ENCODE peak calls at places on chromosomes 16 and 17, in five cellular contexts. One of them, this sample, is unnamed.

GRCh38 chr16:67456383-67457140 is 24.4 kb downstream of the ATP6V0D1 start:
- DNase-seq in IMR-90: peak
- DNase-seq in mesendoderm: peak
- DNase-seq in H1: no peak
- DNase-seq in neuronal stem cell: no peak
- DNase-seq in this sample: no peak

GRCh38 chr17:2237521-2237921 is 66.1 kb downstream of the SMG6 start:
- DNase-seq in neuronal stem cell: no peak
- DNase-seq in IMR-90: no peak
- DNase-seq in mesendoderm: no peak
- DNase-seq in H1: no peak
- DNase-seq in this sample: peak

GRCh38 chr17:78342438-78343098 is 17.3 kb downstream of the SOCS3 start:
- DNase-seq in IMR-90: peak
- DNase-seq in mesendoderm: peak
- DNase-seq in H1: no peak
- DNase-seq in neuronal stem cell: no peak
- DNase-seq in this sample: peak

GRCh38 chr17:65536573-65537342 is 24.7 kb downstream of the AXIN2 start:
- DNase-seq in IMR-90: no peak
- DNase-seq in mesendoderm: no peak
- DNase-seq in neuronal stem cell: no peak
- DNase-seq in H1: no peak
- DNase-seq in this sample: no peak

GRCh38 chr17:28846231-28846630 is 3.6 kb upstream of the FAM222B start:
- DNase-seq in H1: no peak
- DNase-seq in mesendoderm: no peak
- DNase-seq in neuronal stem cell: no peak
- DNase-seq in IMR-90: no peak
- DNase-seq in this sample: no peak

GRCh38 chr16:22400899-22401298 is 26.5 kb upstream of the CDR2 start:
- DNase-seq in mesendoderm: no peak
- DNase-seq in IMR-90: no peak
- DNase-seq in H1: no peak
- DNase-seq in neuronal stem cell: no peak
- DNase-seq in this sample: no peak

GRCh38 chr16:69906838-69907301 is 44.3 kb upstream of the CLEC18A start:
- DNase-seq in neuronal stem cell: no peak
- DNase-seq in IMR-90: peak
- DNase-seq in H1: no peak
- DNase-seq in mesendoderm: no peak
- DNase-seq in this sample: peak

GRCh38 chr16:66377327-66377723 is 10.8 kb downstream of the CDH5 start:
- DNase-seq in neuronal stem cell: no peak
- DNase-seq in mesendoderm: no peak
- DNase-seq in IMR-90: no peak
- DNase-seq in H1: no peak
- DNase-seq in this sample: no peak

GRCh38 chr17:44628234-44629188 is 27.8 kb upstream of the MEIOC start:
- DNase-seq in neuronal stem cell: peak
- DNase-seq in mesendoderm: peak
- DNase-seq in IMR-90: no peak
- DNase-seq in H1: peak
- DNase-seq in this sample: peak

GRCh38 chr16:88638323-88639230 is at the start of gene IL17C:
- DNase-seq in IMR-90: no peak
- DNase-seq in neuronal stem cell: no peak
- DNase-seq in H1: no peak
- DNase-seq in mesendoderm: no peak
- DNase-seq in this sample: no peak

GRCh38 chr17:68221786-68222185 is 26.1 kb upstream of the AMZ2 start:
- DNase-seq in neuronal stem cell: no peak
- DNase-seq in H1: no peak
- DNase-seq in IMR-90: no peak
- DNase-seq in mesendoderm: no peak
- DNase-seq in this sample: no peak

GRCh38 chr17:78040561-78041400 is 82.3 kb downstream of the TNRC6C start:
- DNase-seq in IMR-90: peak
- DNase-seq in mesendoderm: no peak
- DNase-seq in H1: no peak
- DNase-seq in neuronal stem cell: no peak
- DNase-seq in this sample: no peak

GRCh38 chr16:88510091-88510719 is 57.1 kb downstream of the ZFPM1 start:
- DNase-seq in IMR-90: no peak
- DNase-seq in H1: no peak
- DNase-seq in mesendoderm: no peak
- DNase-seq in neuronal stem cell: no peak
- DNase-seq in this sample: no peak

GRCh38 chr16:50265260-50265659 is 1.1 kb upstream of the ADCY7 start:
- DNase-seq in IMR-90: peak
- DNase-seq in H1: no peak
- DNase-seq in mesendoderm: peak
- DNase-seq in neuronal stem cell: no peak
- DNase-seq in this sample: peak

GRCh38 chr17:77382966-77383612 is 242.3 kb downstream of the SEC14L1 start:
- DNase-seq in H1: no peak
- DNase-seq in mesendoderm: peak
- DNase-seq in IMR-90: peak
- DNase-seq in neuronal stem cell: no peak
- DNase-seq in this sample: peak

GRCh38 chr17:67639555-67639954 is 78.2 kb upstream of the NOL11 start:
- DNase-seq in neuronal stem cell: no peak
- DNase-seq in IMR-90: no peak
- DNase-seq in mesendoderm: no peak
- DNase-seq in H1: no peak
- DNase-seq in this sample: no peak

GRCh38 chr16:88465387-88465983 is 12.4 kb downstream of the ZFPM1 start:
- DNase-seq in IMR-90: no peak
- DNase-seq in H1: no peak
- DNase-seq in mesendoderm: no peak
- DNase-seq in neuronal stem cell: no peak
- DNase-seq in this sample: no peak

GRCh38 chr17:52242268-52242667 is 83.8 kb upstream of the CA10 start:
- DNase-seq in H1: no peak
- DNase-seq in mesendoderm: no peak
- DNase-seq in neuronal stem cell: no peak
- DNase-seq in IMR-90: no peak
- DNase-seq in this sample: no peak

GRCh38 chr17:52244689-52245088 is 86.2 kb upstream of the CA10 start:
- DNase-seq in mesendoderm: no peak
- DNase-seq in neuronal stem cell: no peak
- DNase-seq in IMR-90: no peak
- DNase-seq in H1: no peak
- DNase-seq in this sample: no peak
- H2BK15ac ChIP-seq in mesendoderm: no peak
- H2BK15ac ChIP-seq in neuronal stem cell: no peak
- H2BK15ac ChIP-seq in IMR-90: no peak
- H2BK15ac ChIP-seq in H1: no peak
- H2BK15ac ChIP-seq in this sample: no peak

GRCh38 chr16:1330931-1331711 is 2.3 kb upstream of the BAIAP3 start:
- DNase-seq in neuronal stem cell: no peak
- DNase-seq in IMR-90: no peak
- DNase-seq in H1: no peak
- DNase-seq in mesendoderm: no peak
- DNase-seq in this sample: no peak
- H3K18ac ChIP-seq in neuronal stem cell: peak
- H3K18ac ChIP-seq in IMR-90: no peak
- H3K18ac ChIP-seq in H1: no peak
- H3K18ac ChIP-seq in mesendoderm: peak
- H3K18ac ChIP-seq in this sample: peak

GRCh38 chr17:62083651-62084050 is 18.6 kb upstream of the MED13 start:
- DNase-seq in mesendoderm: no peak
- DNase-seq in H1: no peak
- DNase-seq in neuronal stem cell: no peak
- DNase-seq in IMR-90: no peak
- DNase-seq in this sample: no peak
- H2BK15ac ChIP-seq in mesendoderm: no peak
- H2BK15ac ChIP-seq in H1: no peak
- H2BK15ac ChIP-seq in neuronal stem cell: no peak
- H2BK15ac ChIP-seq in IMR-90: no peak
- H2BK15ac ChIP-seq in this sample: no peak

GRCh38 chr16:85234310-85235235 is 122.3 kb upstream of the CIBAR2 start:
- DNase-seq in mesendoderm: peak
- DNase-seq in IMR-90: peak
- DNase-seq in H1: peak
- DNase-seq in neuronal stem cell: peak
- DNase-seq in this sample: peak

GRCh38 chr16:85231959-85232358 is 119.7 kb upstream of the CIBAR2 start:
- DNase-seq in H1: no peak
- DNase-seq in neuronal stem cell: no peak
- DNase-seq in mesendoderm: no peak
- DNase-seq in IMR-90: no peak
- DNase-seq in this sample: no peak

GRCh38 chr16:85233520-85233919 is 121.2 kb upstream of the CIBAR2 start:
- DNase-seq in IMR-90: no peak
- DNase-seq in mesendoderm: no peak
- DNase-seq in H1: no peak
- DNase-seq in neuronal stem cell: no peak
- DNase-seq in this sample: no peak

GRCh38 chr16:85229869-85230416 is 117.7 kb upstream of the CIBAR2 start:
- DNase-seq in H1: no peak
- DNase-seq in mesendoderm: peak
- DNase-seq in neuronal stem cell: no peak
- DNase-seq in IMR-90: no peak
- DNase-seq in this sample: peak

GRCh38 chr16:85232369-85233142 is 120.3 kb upstream of the CIBAR2 start:
- DNase-seq in mesendoderm: no peak
- DNase-seq in IMR-90: no peak
- DNase-seq in neuronal stem cell: no peak
- DNase-seq in H1: no peak
- DNase-seq in this sample: no peak
- H3K18ac ChIP-seq in mesendoderm: no peak
- H3K18ac ChIP-seq in IMR-90: peak
- H3K18ac ChIP-seq in neuronal stem cell: peak
- H3K18ac ChIP-seq in H1: no peak
- H3K18ac ChIP-seq in this sample: no peak

GRCh38 chr17:27259356-27259755 is 34.6 kb upstream of the WSB1 start:
- DNase-seq in neuronal stem cell: no peak
- DNase-seq in IMR-90: no peak
- DNase-seq in mesendoderm: no peak
- DNase-seq in H1: no peak
- DNase-seq in this sample: no peak
- H2BK15ac ChIP-seq in neuronal stem cell: no peak
- H2BK15ac ChIP-seq in IMR-90: no peak
- H2BK15ac ChIP-seq in mesendoderm: no peak
- H2BK15ac ChIP-seq in H1: no peak
- H2BK15ac ChIP-seq in this sample: no peak

DNA sequence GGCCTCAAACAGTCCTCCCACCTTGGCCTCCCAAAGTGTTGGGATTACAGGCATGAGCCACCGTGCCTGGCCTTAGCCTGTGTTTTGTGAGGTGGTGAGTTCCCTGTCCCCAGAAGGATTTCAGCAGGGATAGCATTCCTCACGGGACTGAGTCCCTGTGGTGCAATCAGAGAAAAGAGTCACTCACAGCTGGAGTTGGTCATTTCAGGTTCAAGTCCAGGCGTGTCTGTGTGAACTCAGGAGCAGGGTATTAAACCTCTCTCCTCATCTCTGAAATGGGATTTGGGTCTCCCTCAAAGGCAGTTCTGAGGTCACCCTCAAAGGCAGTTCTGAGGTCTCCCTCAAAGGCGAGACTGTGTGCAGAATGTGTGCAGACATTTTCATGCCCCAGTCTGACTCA is 28.6 kb downstream of the NPTX1 start:
- DNase-seq in mesendoderm: no peak
- DNase-seq in H1: no peak
- DNase-seq in neuronal stem cell: no peak
- DNase-seq in IMR-90: no peak
- DNase-seq in this sample: no peak
- H3K18ac ChIP-seq in mesendoderm: no peak
- H3K18ac ChIP-seq in H1: peak
- H3K18ac ChIP-seq in neuronal stem cell: no peak
- H3K18ac ChIP-seq in IMR-90: no peak
- H3K18ac ChIP-seq in this sample: no peak